ENCODE peak calls at places on chromosomes 3 and 15, in eight cellular contexts. One of them, this sample, is unnamed.

GRCh38 chr15:39947401-39948197 is 13.7 kb downstream of the EIF2AK4 start:
- DNase-seq in foreskin fibroblast: no peak
- DNase-seq in CD4-positive, alpha-beta T cell: no peak
- DNase-seq in CD8-positive, alpha-beta T cell: no peak
- DNase-seq in heart right ventricle: no peak
- DNase-seq in neural crest cell: no peak
- DNase-seq in brain microvascular endothelial cell: no peak
- DNase-seq in astrocyte of the cerebellum: no peak
- DNase-seq in this sample: no peak

GRCh38 chr3:62379206-62379834 is 6.0 kb upstream of the FEZF2 start:
- DNase-seq in foreskin fibroblast: peak
- DNase-seq in CD4-positive, alpha-beta T cell: no peak
- DNase-seq in CD8-positive, alpha-beta T cell: no peak
- DNase-seq in heart right ventricle: no peak
- DNase-seq in neural crest cell: no peak
- DNase-seq in brain microvascular endothelial cell: no peak
- DNase-seq in astrocyte of the cerebellum: no peak
- DNase-seq in this sample: no peak

GRCh38 chr15:95520922-95521321 is 809.6 kb upstream of the NR2F2 start:
- DNase-seq in foreskin fibroblast: no peak
- DNase-seq in CD4-positive, alpha-beta T cell: no peak
- DNase-seq in CD8-positive, alpha-beta T cell: no peak
- DNase-seq in heart right ventricle: no peak
- DNase-seq in neural crest cell: no peak
- DNase-seq in brain microvascular endothelial cell: no peak
- DNase-seq in astrocyte of the cerebellum: no peak
- DNase-seq in this sample: no peak

GRCh38 chr3:53337167-53337940 is 10.0 kb downstream of the DCP1A start:
- DNase-seq in foreskin fibroblast: no peak
- DNase-seq in CD4-positive, alpha-beta T cell: no peak
- DNase-seq in CD8-positive, alpha-beta T cell: no peak
- DNase-seq in heart right ventricle: no peak
- DNase-seq in neural crest cell: no peak
- DNase-seq in brain microvascular endothelial cell: no peak
- DNase-seq in astrocyte of the cerebellum: no peak
- DNase-seq in this sample: no peak

GRCh38 chr3:2211568-2211967 is 112.9 kb downstream of the CNTN4 start:
- DNase-seq in foreskin fibroblast: no peak
- DNase-seq in CD4-positive, alpha-beta T cell: no peak
- DNase-seq in CD8-positive, alpha-beta T cell: no peak
- DNase-seq in heart right ventricle: no peak
- DNase-seq in neural crest cell: no peak
- DNase-seq in brain microvascular endothelial cell: no peak
- DNase-seq in astrocyte of the cerebellum: no peak
- DNase-seq in this sample: no peak

GRCh38 chr3:43879166-43879565 is 188.4 kb downstream of the ABHD5 start:
- DNase-seq in foreskin fibroblast: peak
- DNase-seq in CD4-positive, alpha-beta T cell: no peak
- DNase-seq in CD8-positive, alpha-beta T cell: no peak
- DNase-seq in heart right ventricle: no peak
- DNase-seq in neural crest cell: no peak
- DNase-seq in brain microvascular endothelial cell: no peak
- DNase-seq in astrocyte of the cerebellum: no peak
- DNase-seq in this sample: no peak

GRCh38 chr15:93929375-93930094 is 301.8 kb upstream of the MCTP2 start:
- DNase-seq in foreskin fibroblast: peak
- DNase-seq in CD4-positive, alpha-beta T cell: no peak
- DNase-seq in CD8-positive, alpha-beta T cell: no peak
- DNase-seq in heart right ventricle: peak
- DNase-seq in neural crest cell: no peak
- DNase-seq in brain microvascular endothelial cell: peak
- DNase-seq in astrocyte of the cerebellum: peak
- DNase-seq in this sample: no peak

GRCh38 chr15:86572368-86572841 is 492.7 kb downstream of the AGBL1 start:
- DNase-seq in foreskin fibroblast: no peak
- DNase-seq in CD4-positive, alpha-beta T cell: no peak
- DNase-seq in CD8-positive, alpha-beta T cell: no peak
- DNase-seq in heart right ventricle: no peak
- DNase-seq in neural crest cell: no peak
- DNase-seq in brain microvascular endothelial cell: no peak
- DNase-seq in astrocyte of the cerebellum: no peak
- DNase-seq in this sample: no peak

GRCh38 chr3:151660890-151661289 is 72.8 kb upstream of the AADACL2 start:
- DNase-seq in foreskin fibroblast: peak
- DNase-seq in CD4-positive, alpha-beta T cell: no peak
- DNase-seq in CD8-positive, alpha-beta T cell: no peak
- DNase-seq in heart right ventricle: no peak
- DNase-seq in neural crest cell: no peak
- DNase-seq in brain microvascular endothelial cell: no peak
- DNase-seq in astrocyte of the cerebellum: no peak
- DNase-seq in this sample: no peak

GRCh38 chr3:23952646-23953045 is 7.6 kb downstream of the NR1D2 start:
- DNase-seq in foreskin fibroblast: no peak
- DNase-seq in CD4-positive, alpha-beta T cell: no peak
- DNase-seq in CD8-positive, alpha-beta T cell: no peak
- DNase-seq in heart right ventricle: no peak
- DNase-seq in neural crest cell: no peak
- DNase-seq in brain microvascular endothelial cell: no peak
- DNase-seq in astrocyte of the cerebellum: no peak
- DNase-seq in this sample: no peak

GRCh38 chr15:58574612-58575011 is 142.8 kb downstream of the LIPC start:
- DNase-seq in foreskin fibroblast: no peak
- DNase-seq in CD4-positive, alpha-beta T cell: no peak
- DNase-seq in CD8-positive, alpha-beta T cell: no peak
- DNase-seq in heart right ventricle: no peak
- DNase-seq in neural crest cell: no peak
- DNase-seq in brain microvascular endothelial cell: no peak
- DNase-seq in astrocyte of the cerebellum: no peak
- DNase-seq in this sample: no peak

GRCh38 chr3:190747566-190747965 is 114.9 kb downstream of the GMNC start:
- DNase-seq in foreskin fibroblast: no peak
- DNase-seq in CD4-positive, alpha-beta T cell: no peak
- DNase-seq in CD8-positive, alpha-beta T cell: no peak
- DNase-seq in heart right ventricle: no peak
- DNase-seq in neural crest cell: no peak
- DNase-seq in brain microvascular endothelial cell: no peak
- DNase-seq in astrocyte of the cerebellum: no peak
- DNase-seq in this sample: no peak

GRCh38 chr3:37862712-37863551 is 1.3 kb downstream of the CTDSPL start:
- DNase-seq in foreskin fibroblast: peak
- DNase-seq in CD4-positive, alpha-beta T cell: no peak
- DNase-seq in CD8-positive, alpha-beta T cell: no peak
- DNase-seq in heart right ventricle: no peak
- DNase-seq in neural crest cell: no peak
- DNase-seq in brain microvascular endothelial cell: peak
- DNase-seq in astrocyte of the cerebellum: no peak
- DNase-seq in this sample: no peak

GRCh38 chr3:168161696-168162095 is 66.0 kb upstream of the GOLIM4 start:
- DNase-seq in foreskin fibroblast: no peak
- DNase-seq in CD4-positive, alpha-beta T cell: no peak
- DNase-seq in CD8-positive, alpha-beta T cell: no peak
- DNase-seq in heart right ventricle: no peak
- DNase-seq in neural crest cell: no peak
- DNase-seq in brain microvascular endothelial cell: no peak
- DNase-seq in astrocyte of the cerebellum: peak
- DNase-seq in this sample: no peak

GRCh38 chr3:32813180-32813579 is 4.6 kb upstream of the TRIM71 start:
- DNase-seq in foreskin fibroblast: no peak
- DNase-seq in CD4-positive, alpha-beta T cell: no peak
- DNase-seq in CD8-positive, alpha-beta T cell: no peak
- DNase-seq in heart right ventricle: no peak
- DNase-seq in neural crest cell: no peak
- DNase-seq in brain microvascular endothelial cell: no peak
- DNase-seq in astrocyte of the cerebellum: no peak
- DNase-seq in this sample: no peak

GRCh38 chr3:171285287-171285686 is 174.9 kb downstream of the TNIK start:
- DNase-seq in foreskin fibroblast: no peak
- DNase-seq in CD4-positive, alpha-beta T cell: no peak
- DNase-seq in CD8-positive, alpha-beta T cell: no peak
- DNase-seq in heart right ventricle: no peak
- DNase-seq in neural crest cell: no peak
- DNase-seq in brain microvascular endothelial cell: no peak
- DNase-seq in astrocyte of the cerebellum: no peak
- DNase-seq in this sample: no peak

GRCh38 chr15:73979636-73980035 is 12.5 kb downstream of the STOML1 start:
- DNase-seq in foreskin fibroblast: no peak
- DNase-seq in CD4-positive, alpha-beta T cell: no peak
- DNase-seq in CD8-positive, alpha-beta T cell: no peak
- DNase-seq in heart right ventricle: no peak
- DNase-seq in neural crest cell: no peak
- DNase-seq in brain microvascular endothelial cell: no peak
- DNase-seq in astrocyte of the cerebellum: no peak
- DNase-seq in this sample: no peak

DNA sequence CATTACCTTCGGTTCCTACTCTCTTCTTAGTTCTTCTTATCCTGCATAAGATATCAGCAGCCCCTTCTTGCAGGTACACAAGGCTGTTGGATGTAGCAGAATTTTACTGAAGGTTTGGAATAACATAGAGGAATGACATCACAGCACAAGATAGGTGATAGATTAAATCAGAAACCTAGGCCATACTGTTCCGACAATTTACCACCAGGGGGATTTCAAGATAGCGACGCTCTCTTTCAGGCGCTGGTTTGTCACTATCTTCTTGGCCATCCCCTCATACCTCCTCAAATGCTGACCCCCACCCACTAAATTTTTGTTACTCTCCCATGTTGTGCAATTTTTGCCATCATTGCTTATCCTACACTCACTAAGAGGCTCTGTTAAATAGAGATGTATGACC is 3.5 kb downstream of the SIDT1 start:
- DNase-seq in foreskin fibroblast: no peak
- DNase-seq in CD4-positive, alpha-beta T cell: no peak
- DNase-seq in CD8-positive, alpha-beta T cell: no peak
- DNase-seq in heart right ventricle: no peak
- DNase-seq in neural crest cell: no peak
- DNase-seq in brain microvascular endothelial cell: no peak
- DNase-seq in astrocyte of the cerebellum: no peak
- DNase-seq in this sample: no peak
- TF ChIP-seq CTCF in foreskin fibroblast: no peak
- TF ChIP-seq CTCF in CD4-positive, alpha-beta T cell: peak
- TF ChIP-seq CTCF in CD8-positive, alpha-beta T cell: peak
- TF ChIP-seq CTCF in heart right ventricle: no peak
- TF ChIP-seq CTCF in neural crest cell: peak
- TF ChIP-seq CTCF in brain microvascular endothelial cell: peak
- TF ChIP-seq CTCF in astrocyte of the cerebellum: peak
- TF ChIP-seq CTCF in this sample: peak

GRCh38 chr15:62119224-62119925 is 45.7 kb downstream of the C2CD4B start:
- DNase-seq in foreskin fibroblast: peak
- DNase-seq in CD4-positive, alpha-beta T cell: no peak
- DNase-seq in CD8-positive, alpha-beta T cell: no peak
- DNase-seq in heart right ventricle: peak
- DNase-seq in neural crest cell: no peak
- DNase-seq in brain microvascular endothelial cell: peak
- DNase-seq in astrocyte of the cerebellum: peak
- DNase-seq in this sample: no peak
- TF ChIP-seq CTCF in foreskin fibroblast: no peak
- TF ChIP-seq CTCF in CD4-positive, alpha-beta T cell: no peak
- TF ChIP-seq CTCF in CD8-positive, alpha-beta T cell: no peak
- TF ChIP-seq CTCF in heart right ventricle: peak
- TF ChIP-seq CTCF in neural crest cell: no peak
- TF ChIP-seq CTCF in brain microvascular endothelial cell: no peak
- TF ChIP-seq CTCF in astrocyte of the cerebellum: no peak
- TF ChIP-seq CTCF in this sample: no peak

GRCh38 chr15:25238126-25238525 is 200.7 kb downstream of the UBE3A start:
- DNase-seq in foreskin fibroblast: no peak
- DNase-seq in CD4-positive, alpha-beta T cell: no peak
- DNase-seq in CD8-positive, alpha-beta T cell: no peak
- DNase-seq in heart right ventricle: no peak
- DNase-seq in neural crest cell: no peak
- DNase-seq in brain microvascular endothelial cell: no peak
- DNase-seq in astrocyte of the cerebellum: no peak
- DNase-seq in this sample: no peak
- TF ChIP-seq CTCF in foreskin fibroblast: no peak
- TF ChIP-seq CTCF in CD4-positive, alpha-beta T cell: no peak
- TF ChIP-seq CTCF in CD8-positive, alpha-beta T cell: no peak
- TF ChIP-seq CTCF in heart right ventricle: no peak
- TF ChIP-seq CTCF in neural crest cell: no peak
- TF ChIP-seq CTCF in brain microvascular endothelial cell: no peak
- TF ChIP-seq CTCF in astrocyte of the cerebellum: no peak
- TF ChIP-seq CTCF in this sample: no peak

GRCh38 chr3:75015280-75015679 is 400.8 kb upstream of the CNTN3 start:
- DNase-seq in foreskin fibroblast: no peak
- DNase-seq in CD4-positive, alpha-beta T cell: no peak
- DNase-seq in CD8-positive, alpha-beta T cell: no peak
- DNase-seq in heart right ventricle: no peak
- DNase-seq in neural crest cell: no peak
- DNase-seq in brain microvascular endothelial cell: no peak
- DNase-seq in astrocyte of the cerebellum: no peak
- DNase-seq in this sample: no peak

GRCh38 chr3:75012791-75013190 is 398.3 kb upstream of the CNTN3 start:
- DNase-seq in foreskin fibroblast: no peak
- DNase-seq in CD4-positive, alpha-beta T cell: no peak
- DNase-seq in CD8-positive, alpha-beta T cell: no peak
- DNase-seq in heart right ventricle: no peak
- DNase-seq in neural crest cell: no peak
- DNase-seq in brain microvascular endothelial cell: no peak
- DNase-seq in astrocyte of the cerebellum: no peak
- DNase-seq in this sample: no peak
- TF ChIP-seq CTCF in foreskin fibroblast: no peak
- TF ChIP-seq CTCF in CD4-positive, alpha-beta T cell: no peak
- TF ChIP-seq CTCF in CD8-positive, alpha-beta T cell: no peak
- TF ChIP-seq CTCF in heart right ventricle: no peak
- TF ChIP-seq CTCF in neural crest cell: no peak
- TF ChIP-seq CTCF in brain microvascular endothelial cell: no peak
- TF ChIP-seq CTCF in astrocyte of the cerebellum: no peak
- TF ChIP-seq CTCF in this sample: no peak

DNA sequence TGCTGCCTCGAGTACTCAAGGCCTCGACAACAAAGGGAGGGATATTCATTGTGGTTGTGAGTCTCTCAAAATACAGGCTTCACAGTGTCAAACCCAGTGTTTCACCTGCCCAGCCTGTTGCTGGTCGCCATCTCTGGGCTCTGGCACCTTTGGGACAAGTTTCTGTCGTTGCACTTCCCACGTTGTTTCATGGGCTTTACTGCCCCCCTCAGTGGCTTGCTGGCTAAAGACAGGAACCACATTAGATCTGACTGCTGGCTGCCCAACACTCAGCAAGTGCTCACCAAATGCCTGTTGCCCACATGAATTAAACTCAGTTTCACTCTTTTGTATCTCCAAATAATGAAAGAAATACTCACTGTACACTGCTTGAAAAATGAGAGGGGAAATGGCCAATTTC is 27.6 kb downstream of the FOXL2 start:
- DNase-seq in foreskin fibroblast: no peak
- DNase-seq in CD4-positive, alpha-beta T cell: no peak
- DNase-seq in CD8-positive, alpha-beta T cell: no peak
- DNase-seq in heart right ventricle: no peak
- DNase-seq in neural crest cell: no peak
- DNase-seq in brain microvascular endothelial cell: no peak
- DNase-seq in astrocyte of the cerebellum: no peak
- DNase-seq in this sample: no peak
- TF ChIP-seq CTCF in foreskin fibroblast: no peak
- TF ChIP-seq CTCF in CD4-positive, alpha-beta T cell: no peak
- TF ChIP-seq CTCF in CD8-positive, alpha-beta T cell: no peak
- TF ChIP-seq CTCF in heart right ventricle: no peak
- TF ChIP-seq CTCF in neural crest cell: no peak
- TF ChIP-seq CTCF in brain microvascular endothelial cell: no peak
- TF ChIP-seq CTCF in astrocyte of the cerebellum: no peak
- TF ChIP-seq CTCF in this sample: no peak

DNA sequence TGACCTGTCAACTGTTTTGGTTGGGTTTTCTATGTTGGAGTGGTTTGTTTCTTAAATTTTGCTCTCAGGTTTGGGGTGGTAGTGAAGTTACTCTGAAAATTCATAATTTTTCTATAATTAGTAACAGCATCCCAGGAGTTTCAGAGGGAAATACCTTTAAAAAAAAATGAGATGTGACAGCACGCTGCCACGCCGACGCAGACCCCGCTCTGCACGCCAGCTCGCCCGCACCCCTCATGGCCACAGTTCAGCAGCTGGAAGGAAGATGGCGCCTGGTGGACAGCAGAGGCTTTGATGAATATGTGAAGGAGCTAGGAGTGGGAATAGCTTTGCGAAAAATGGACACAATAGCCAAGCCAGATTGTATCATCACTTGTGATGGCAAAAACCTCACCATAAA is 34.6 kb downstream of the AKAP13 start:
- DNase-seq in foreskin fibroblast: no peak
- DNase-seq in CD4-positive, alpha-beta T cell: no peak
- DNase-seq in CD8-positive, alpha-beta T cell: no peak
- DNase-seq in heart right ventricle: no peak
- DNase-seq in neural crest cell: no peak
- DNase-seq in brain microvascular endothelial cell: no peak
- DNase-seq in astrocyte of the cerebellum: no peak
- DNase-seq in this sample: no peak
- TF ChIP-seq CTCF in foreskin fibroblast: no peak
- TF ChIP-seq CTCF in CD4-positive, alpha-beta T cell: no peak
- TF ChIP-seq CTCF in CD8-positive, alpha-beta T cell: no peak
- TF ChIP-seq CTCF in heart right ventricle: no peak
- TF ChIP-seq CTCF in neural crest cell: no peak
- TF ChIP-seq CTCF in brain microvascular endothelial cell: no peak
- TF ChIP-seq CTCF in astrocyte of the cerebellum: no peak
- TF ChIP-seq CTCF in this sample: no peak